ENCODE peak calls at places on chromosomes 2 and 18, in nine cellular contexts. O is breast epithelium; N is HCT116; M is tibial artery; S is transverse colon; Y is CD8-positive, alpha-beta memory T cell; D is fibroblast of lung; E is heart left ventricle; T is kidney. Z is an unnamed sample. For H3K4me1, the result is how much of the 10 kb centered on the place peaks cover.

GRCh38 chr2:159034728-159035127 is 66.3 kb downstream of the TANC1 start:
- DNase-seq in T (no peak), D (no peak), E (no peak), O (no peak), Y (no peak), S (no peak), M (no peak), N (no peak), Z (no peak)

GRCh38 chr2:206353685-206354084 is 79.2 kb downstream of the ZDBF2 start:
- DNase-seq in E (no peak), S (no peak), T (no peak), M (no peak), O (no peak), D (no peak), N (peak), Y (no peak), Z (no peak)

GRCh38 chr2:96763511-96764252 is 3.0 kb downstream of the CNNM4 start:
- DNase-seq in T (no peak), Y (no peak), M (no peak), O (no peak), E (no peak), N (no peak), S (peak), D (no peak), Z (no peak)

GRCh38 chr2:25410370-25410769 is 68.6 kb upstream of the DNMT3A start:
- DNase-seq in Y (no peak), E (no peak), N (no peak), O (no peak), T (no peak), D (no peak), M (no peak), S (no peak), Z (no peak)

GRCh38 chr18:12255626-12256026 is 1.5 kb downstream of the CIDEA start:
- DNase-seq in D (peak), T (no peak), N (peak), E (no peak), M (no peak), O (peak), Y (no peak), S (no peak), Z (no peak)

GRCh38 chr2:7309567-7309966 is 392.4 kb downstream of the RNF144A start:
- DNase-seq in Y (no peak), D (no peak), N (no peak), M (no peak), E (no peak), T (no peak), S (no peak), O (no peak), Z (no peak)

GRCh38 chr2:8418721-8419120 is 263.1 kb upstream of the ID2 start:
- DNase-seq in D (no peak), Y (no peak), N (no peak), E (no peak), M (no peak), O (no peak), T (no peak), S (no peak), Z (no peak)

GRCh38 chr18:28248653-28249052 is 71.7 kb upstream of the CDH2 start:
- DNase-seq in O (no peak), Y (no peak), S (no peak), D (no peak), N (no peak), M (no peak), E (no peak), T (no peak), Z (no peak)

GRCh38 chr18:12911025-12911927 is 27.2 kb upstream of the PTPN2 start:
- DNase-seq in O (no peak), D (peak), N (no peak), M (no peak), E (peak), Y (peak), S (peak), T (peak), Z (no peak)

GRCh38 chr2:148300534-148300933 is 279.6 kb downstream of the MBD5 start:
- DNase-seq in D (no peak), N (no peak), M (no peak), Y (no peak), S (no peak), T (no peak), O (no peak), E (no peak), Z (no peak)

GRCh38 chr2:151765760-151766159 is 31.5 kb upstream of the NEB start:
- DNase-seq in N (no peak), T (no peak), D (no peak), S (no peak), E (no peak), Y (no peak), O (no peak), M (no peak), Z (no peak)

GRCh38 chr2:237012021-237012420 is 73.7 kb upstream of the COPS8 start:
- DNase-seq in N (no peak), D (no peak), Y (no peak), E (no peak), S (no peak), M (no peak), O (no peak), T (no peak), Z (no peak)

GRCh38 chr2:172098650-172099471 is 3.8 kb downstream of the DLX2 start:
- DNase-seq in E (no peak), Y (no peak), O (no peak), T (peak), N (no peak), M (peak), S (peak), D (no peak), Z (no peak)

GRCh38 chr18:2903006-2903405 is 56.2 kb downstream of the EMILIN2 start:
- DNase-seq in O (no peak), S (peak), Y (no peak), T (no peak), N (no peak), M (peak), D (peak), E (peak), Z (peak)

GRCh38 chr18:2905802-2906521 is 59.2 kb downstream of the EMILIN2 start:
- DNase-seq in N (peak), S (peak), Y (peak), O (no peak), D (peak), M (peak), E (peak), T (peak), Z (peak)

GRCh38 chr18:2901405-2901989 is 54.7 kb downstream of the EMILIN2 start:
- DNase-seq in M (peak), D (peak), N (no peak), S (no peak), T (peak), Y (no peak), E (no peak), O (no peak), Z (no peak)

GRCh38 chr18:2900742-2901404 is 54.1 kb downstream of the EMILIN2 start:
- DNase-seq in O (no peak), S (no peak), T (no peak), Y (no peak), D (no peak), M (peak), N (no peak), E (no peak), Z (no peak)

DNA sequence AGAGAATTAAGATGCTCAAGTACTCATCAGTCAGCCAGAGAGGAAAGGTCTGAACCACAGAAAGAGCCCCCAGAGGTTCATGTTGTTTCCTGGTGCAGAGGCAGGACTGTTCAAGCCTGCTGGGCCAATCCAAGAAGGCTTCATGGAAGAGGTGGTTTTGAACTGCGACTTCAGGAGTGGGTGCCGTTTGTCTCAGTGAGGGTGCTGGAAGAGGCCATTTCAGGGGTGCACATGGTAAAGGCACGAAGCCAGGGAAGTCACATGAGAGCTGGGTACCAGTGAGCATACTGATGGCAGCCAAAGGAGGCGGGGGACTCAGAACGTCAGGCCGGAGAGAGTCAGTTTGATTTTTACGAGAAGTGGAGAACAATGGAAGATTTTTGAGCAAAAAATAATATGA is 55.5 kb downstream of the EMILIN2 start:
- DNase-seq in Y (no peak), O (no peak), N (no peak), E (no peak), T (peak), S (no peak), D (no peak), M (peak), Z (peak)
- H3K27ac ChIP-seq in Y (no peak), O (peak), N (no peak), E (peak), T (no peak), S (no peak), D (no peak), M (no peak), Z (peak)

DNA sequence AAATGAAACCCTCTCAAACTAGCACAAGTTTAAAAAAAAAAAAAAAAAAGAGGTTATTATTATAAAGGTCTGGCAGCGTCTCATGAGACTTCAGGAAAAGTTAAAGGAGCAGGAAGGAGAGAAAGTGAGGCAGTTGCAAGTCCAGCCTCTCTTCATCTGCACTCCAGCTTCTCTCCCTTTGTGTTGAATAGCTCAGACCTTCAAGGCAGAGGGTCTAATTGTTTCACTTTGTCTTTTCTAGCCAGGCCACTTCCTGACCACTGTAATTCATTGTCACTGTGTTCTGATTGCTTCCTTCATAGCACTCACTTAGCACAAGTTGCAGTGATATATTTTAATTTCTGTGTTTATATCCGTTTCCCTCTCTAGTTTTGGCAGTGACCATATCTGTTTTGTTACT is 99.9 kb downstream of the SPATS2L start:
- DNase-seq in M (no peak), O (no peak), N (no peak), Y (no peak), T (no peak), E (no peak), S (no peak), D (no peak), Z (no peak)
- H3K4me1 ChIP-seq in M (under half), O (under half), N (half or more), Y (under half), T (under half), E (under half), S (under half), D (under half), Z (under half)

GRCh38 chr18:22467760-22468553 is 50.2 kb upstream of the CTAGE1 start:
- DNase-seq in Y (no peak), M (peak), S (no peak), D (peak), E (no peak), T (no peak), N (peak), O (no peak), Z (peak)

GRCh38 chr18:22465859-22466602 is 48.3 kb upstream of the CTAGE1 start:
- DNase-seq in O (no peak), M (peak), D (peak), N (peak), E (peak), Y (peak), T (no peak), S (no peak), Z (peak)

GRCh38 chr18:22469061-22469689 is 51.5 kb upstream of the CTAGE1 start:
- DNase-seq in M (no peak), E (no peak), T (no peak), Y (no peak), O (no peak), N (no peak), S (no peak), D (no peak), Z (no peak)

GRCh38 chr18:22468554-22468891 is 50.8 kb upstream of the CTAGE1 start:
- DNase-seq in S (no peak), D (no peak), N (no peak), M (no peak), Y (no peak), O (no peak), E (no peak), T (no peak), Z (no peak)

GRCh38 chr18:22466608-22467390 is 49.1 kb upstream of the CTAGE1 start:
- DNase-seq in Y (no peak), T (no peak), O (no peak), D (peak), E (no peak), N (peak), M (peak), S (no peak), Z (no peak)
- H3K27ac ChIP-seq in Y (no peak), T (no peak), O (peak), D (peak), E (peak), N (peak), M (peak), S (peak), Z (peak)

DNA sequence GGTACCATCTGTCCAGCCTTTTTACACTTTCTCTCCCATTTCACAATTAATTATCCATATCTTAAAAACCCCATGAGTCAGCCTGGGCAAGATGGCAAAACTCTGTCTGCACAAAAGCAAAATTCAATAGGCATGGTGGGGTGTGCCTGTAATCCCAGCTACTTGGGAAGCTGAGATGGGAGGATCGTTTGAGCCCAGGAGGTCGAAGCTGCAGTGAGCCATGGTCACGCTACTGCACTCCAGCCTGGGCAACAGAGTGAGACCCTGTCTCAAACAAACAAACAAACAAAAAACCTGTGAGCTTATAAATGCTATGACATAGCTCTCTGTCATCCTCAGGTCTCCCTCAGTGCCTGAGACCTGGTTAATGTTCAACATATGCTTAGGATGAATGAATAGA is 146.2 kb upstream of the TTC39C start:
- DNase-seq in S (no peak), M (no peak), N (no peak), T (no peak), O (no peak), D (no peak), Y (no peak), E (no peak), Z (no peak)
- H3K4me1 ChIP-seq in S (under half), M (under half), N (under half), T (under half), O (under half), D (under half), Y (half or more), E (under half), Z (under half)

DNA sequence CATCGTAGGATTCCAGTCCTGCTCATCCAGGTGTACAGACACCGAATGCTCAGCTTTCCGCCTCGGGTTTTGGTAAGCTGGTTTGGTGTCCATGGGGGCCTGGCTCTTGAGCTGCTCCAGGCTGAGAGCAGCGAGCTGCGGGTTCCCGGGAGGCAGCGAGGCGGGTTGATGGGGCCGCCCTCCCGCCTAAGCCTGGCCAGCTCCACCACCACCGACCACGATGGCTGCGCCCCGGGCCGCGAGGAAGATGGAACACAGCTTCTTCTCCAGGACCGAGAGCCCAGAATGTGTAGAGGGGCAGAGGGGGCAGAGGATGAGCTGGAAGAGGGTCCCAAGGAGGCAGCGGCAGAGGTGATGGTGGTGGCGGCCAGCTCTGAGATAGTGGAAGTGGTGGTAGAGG is 64.1 kb downstream of the AKAIN1 start:
- DNase-seq in M (no peak), O (no peak), D (no peak), S (no peak), Y (no peak), N (no peak), E (no peak), T (no peak), Z (no peak)
- H3K27ac ChIP-seq in M (no peak), O (no peak), D (no peak), S (no peak), Y (no peak), N (no peak), E (no peak), T (no peak), Z (no peak)

GRCh38 chr2:64645014-64645418 is 8.7 kb downstream of the SERTAD2 start:
- DNase-seq in S (peak), O (no peak), N (no peak), T (no peak), E (peak), D (peak), Y (no peak), M (no peak), Z (peak)
- H3K4me1 ChIP-seq in S (under half), O (under half), N (half or more), T (under half), E (under half), D (under half), Y (half or more), M (under half), Z (under half)

GRCh38 chr2:241375300-241375699 is 19.2 kb downstream of the FARP2 start:
- DNase-seq in D (no peak), N (no peak), Y (no peak), E (no peak), O (no peak), M (no peak), T (no peak), S (no peak), Z (no peak)
- H3K27ac ChIP-seq in D (no peak), N (no peak), Y (no peak), E (no peak), O (no peak), M (no peak), T (no peak), S (peak), Z (no peak)

GRCh38 chr2:168192143-168192785 is 55.1 kb downstream of the STK39 start:
- DNase-seq in T (no peak), D (no peak), M (no peak), O (no peak), N (no peak), S (no peak), E (no peak), Y (no peak), Z (no peak)
- H3K4me1 ChIP-seq in T (under half), D (under half), M (under half), O (under half), N (half or more), S (under half), E (under half), Y (under half), Z (under half)

Z was measured in ascending aorta.